ENCODE peak calls at places on chromosomes 11 and 22, in four cellular contexts. A, D, B and V are unnamed samples.

GRCh38 chr11:86511086-86511551 is 136.4 kb downstream of the CCDC81 start:
- DNase-seq in A (peak; percentile 79), D (peak; percentile 75), B (no peak), V (peak; percentile 51)

GRCh38 chr22:31950226-31950625 is 5.9 kb downstream of the YWHAH start:
- DNase-seq in A (no peak), D (peak; percentile 45), B (no peak), V (no peak)

GRCh38 chr11:1194977-1195689 is 27.7 kb upstream of the MUC5B start:
- DNase-seq in A (no peak), D (no peak), B (peak; percentile 26), V (no peak)

GRCh38 chr11:200224-201003 is 6.8 kb downstream of the BET1L start:
- DNase-seq in A (no peak), D (no peak), B (peak; percentile 22), V (no peak)

GRCh38 chr22:25540912-25541660 is 23.4 kb upstream of the GRK3 start:
- DNase-seq in A (no peak), D (no peak), B (no peak), V (no peak)

GRCh38 chr11:134662629-134663360 is 250.8 kb upstream of the B3GAT1 start:
- DNase-seq in A (no peak), D (no peak), B (peak; percentile 20), V (no peak)

GRCh38 chr11:66543263-66544107 is 2.4 kb downstream of the ZDHHC24 start:
- DNase-seq in A (peak; percentile 64), D (peak; percentile 29), B (peak; percentile 47), V (no peak)

GRCh38 chr11:63099555-63099954 is 44.5 kb downstream of the SLC22A24 start:
- DNase-seq in A (no peak), D (no peak), B (no peak), V (no peak)

GRCh38 chr11:37504066-37504611 is 906.1 kb upstream of the RAG2 start:
- DNase-seq in A (peak; percentile 98), D (peak; percentile 93), B (no peak), V (peak; percentile 70)

GRCh38 chr11:1638344-1638743 is 8.8 kb downstream of the KRTAP5-5 start:
- DNase-seq in A (no peak), D (no peak), B (no peak), V (no peak)

GRCh38 chr11:63508009-63508408 is 2.1 kb downstream of the LGALS12 start:
- DNase-seq in A (no peak), D (no peak), B (peak; percentile 77), V (no peak)

GRCh38 chr11:44814881-44815592 is 88.3 kb downstream of the TSPAN18 start:
- DNase-seq in A (peak; percentile 78), D (peak; percentile 57), B (no peak), V (no peak)

GRCh38 chr11:47904048-47904447 is 55.9 kb upstream of the NUP160 start:
- DNase-seq in A (no peak), D (no peak), B (no peak), V (no peak)

GRCh38 chr11:36231300-36231699 is 57.9 kb downstream of the COMMD9 start:
- DNase-seq in A (peak; percentile 77), D (peak; percentile 67), B (no peak), V (no peak)

GRCh38 chr22:18045794-18046193 is 21.4 kb upstream of the MICAL3 start:
- DNase-seq in A (no peak), D (no peak), B (no peak), V (no peak)

DNA sequence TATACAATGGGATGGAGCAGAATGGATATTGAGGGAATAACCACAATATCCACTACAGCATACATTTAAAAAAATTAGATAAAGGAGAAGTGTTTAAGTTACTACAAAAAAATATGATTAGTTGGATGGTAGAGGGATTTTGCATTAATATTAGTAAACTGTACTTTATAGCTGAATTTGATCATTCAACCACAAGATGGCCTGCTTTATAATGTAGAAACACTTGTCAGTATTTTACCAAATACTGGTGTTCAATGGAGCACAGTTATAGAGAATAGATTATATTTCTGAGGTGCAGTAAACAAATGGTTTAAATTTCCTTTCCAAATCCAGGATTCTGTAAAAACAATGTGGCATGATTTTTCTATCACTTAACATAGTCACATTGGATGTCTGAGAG is 818.8 kb upstream of the CHORDC1 start:
- DNase-seq in A (no peak), D (no peak), B (no peak), V (no peak)
- TF ChIP-seq CTCF in A (peak; percentile 25), D (no peak), B (no peak), V (no peak)

GRCh38 chr11:115515647-115516046 is 11.4 kb upstream of the CADM1 start:
- DNase-seq in A (no peak), D (no peak), B (no peak), V (no peak)
- TF ChIP-seq CTCF in A (no peak), D (no peak), B (no peak), V (no peak)

GRCh38 chr22:19933328-19934241 is 8.0 kb upstream of the COMT start:
- DNase-seq in A (no peak), D (no peak), B (no peak), V (no peak)
- TF ChIP-seq CTCF in A (no peak), D (no peak), B (no peak), V (no peak)

GRCh38 chr22:37334461-37334858 is 52.2 kb downstream of the CYTH4 start:
- DNase-seq in A (no peak), D (no peak), B (no peak), V (no peak)

GRCh38 chr22:37335819-37336199 is 53.5 kb downstream of the CYTH4 start:
- DNase-seq in A (no peak), D (no peak), B (no peak), V (no peak)

GRCh38 chr22:37336474-37337028 is 54.2 kb downstream of the CYTH4 start:
- DNase-seq in A (no peak), D (no peak), B (peak; percentile 51), V (no peak)

GRCh38 chr22:37333724-37334460 is 51.6 kb downstream of the CYTH4 start:
- DNase-seq in A (no peak), D (no peak), B (no peak), V (no peak)

GRCh38 chr22:37334859-37335818 is 52.8 kb downstream of the CYTH4 start:
- DNase-seq in A (no peak), D (no peak), B (no peak), V (no peak)
- TF ChIP-seq CTCF in A (no peak), D (no peak), B (no peak), V (no peak)

GRCh38 chr11:33618956-33619355 is 81.7 kb downstream of the C11orf91 start:
- DNase-seq in A (no peak), D (no peak), B (no peak), V (no peak)

GRCh38 chr11:33620423-33621120 is 80.1 kb downstream of the C11orf91 start:
- DNase-seq in A (peak; percentile 84), D (peak; percentile 80), B (no peak), V (no peak)

GRCh38 chr11:33622231-33622630 is 78.4 kb downstream of the C11orf91 start:
- DNase-seq in A (peak; percentile 90), D (peak; percentile 70), B (no peak), V (no peak)

GRCh38 chr11:33624082-33624481 is 76.5 kb downstream of the C11orf91 start:
- DNase-seq in A (no peak), D (no peak), B (no peak), V (no peak)

GRCh38 chr11:33622806-33623205 is 77.8 kb downstream of the C11orf91 start:
- DNase-seq in A (no peak), D (no peak), B (no peak), V (no peak)
- TF ChIP-seq CTCF in A (no peak), D (no peak), B (no peak), V (no peak)

GRCh38 chr11:40289370-40289769 is 1170.1 kb downstream of the LRRC4C start:
- DNase-seq in A (no peak), D (no peak), B (no peak), V (no peak)
- TF ChIP-seq CTCF in A (no peak), D (no peak), B (no peak), V (no peak)